ENCODE peak calls at places on chromosome 15, in six cellular contexts. A is progenitor cell of endocrine pancreas, Y is mesothelial cell of epicardium, G is GM13976, Q is retinal pigment epithelial cell, T is Peyer's patch. K is an unnamed sample.
A peak's percentile ranks its signal among the peaks of the same experiment; 100 is the strongest.

GRCh38 chr15:62428851-62429250 is 263.8 kb upstream of the C2CD4B start:
- DNase-seq in A (no peak), Y (no peak), G (no peak), Q (no peak), T (no peak), K (no peak)

GRCh38 chr15:61421938-61422337 is 192.8 kb upstream of the RORA start:
- DNase-seq in A (no peak), Y (no peak), G (no peak), Q (no peak), T (no peak), K (no peak)

GRCh38 chr15:27903405-27903804 is 195.7 kb downstream of the OCA2 start:
- DNase-seq in A (no peak), Y (no peak), G (peak; percentile 6), Q (no peak), T (no peak), K (no peak)

GRCh38 chr15:42215854-42216829 is 8.0 kb upstream of the VPS39 start:
- DNase-seq in A (no peak), Y (no peak), G (no peak), Q (no peak), T (no peak), K (no peak)

GRCh38 chr15:88605507-88606436 is 15.4 kb upstream of the AEN start:
- DNase-seq in A (peak; percentile 66), Y (peak; percentile 65), G (peak; percentile 56), Q (no peak), T (no peak), K (no peak)

GRCh38 chr15:88834211-88834812 is 31.1 kb downstream of the ACAN start:
- DNase-seq in A (peak; percentile 30), Y (no peak), G (peak; percentile 50), Q (no peak), T (no peak), K (no peak)

GRCh38 chr15:69357773-69358765 is 56.1 kb upstream of the KIF23 start:
- DNase-seq in A (no peak), Y (no peak), G (no peak), Q (peak; percentile 47), T (no peak), K (no peak)

GRCh38 chr15:31221936-31222515 is 104.6 kb upstream of the KLF13 start:
- DNase-seq in A (no peak), Y (no peak), G (no peak), Q (no peak), T (peak; percentile 64), K (no peak)

GRCh38 chr15:88900309-88900981 is 5.1 kb upstream of the HAPLN3 start:
- DNase-seq in A (no peak), Y (no peak), G (no peak), Q (peak; percentile 72), T (no peak), K (no peak)

GRCh38 chr15:85879334-85880163 is 84.8 kb upstream of the KLHL25 start:
- DNase-seq in A (no peak), Y (no peak), G (no peak), Q (no peak), T (no peak), K (no peak)

GRCh38 chr15:78264304-78265136 is at the start of gene DNAJA4:
- DNase-seq in A (no peak), Y (no peak), G (peak; percentile 78), Q (no peak), T (peak; percentile 77), K (peak; percentile 54)

GRCh38 chr15:40594429-40594836 is 384 bp downstream of the KNL1 start:
- DNase-seq in A (peak; percentile 43), Y (no peak), G (peak; percentile 76), Q (no peak), T (peak; percentile 82), K (no peak)

GRCh38 chr15:40906947-40907802 is 12.9 kb downstream of the VPS18 start:
- DNase-seq in A (no peak), Y (no peak), G (no peak), Q (no peak), T (peak; percentile 83), K (no peak)

GRCh38 chr15:58732620-58733363 is 16.7 kb downstream of the ADAM10 start:
- DNase-seq in A (no peak), Y (no peak), G (no peak), Q (no peak), T (no peak), K (no peak)

GRCh38 chr15:96160269-96160668 is 170.2 kb upstream of the NR2F2 start:
- DNase-seq in A (no peak), Y (no peak), G (no peak), Q (no peak), T (no peak), K (no peak)

GRCh38 chr15:89649013-89649625 is 6.1 kb downstream of the KIF7 start:
- DNase-seq in A (no peak), Y (no peak), G (no peak), Q (no peak), T (peak; percentile 19), K (no peak)

GRCh38 chr15:70665599-70665998 is 97.8 kb downstream of the UACA start:
- DNase-seq in A (no peak), Y (no peak), G (no peak), Q (no peak), T (no peak), K (no peak)

GRCh38 chr15:79541176-79541575 is 109.0 kb downstream of the MINAR1 start:
- DNase-seq in A (no peak), Y (no peak), G (no peak), Q (no peak), T (no peak), K (no peak)

GRCh38 chr15:79122943-79123342 is 32.4 kb upstream of the RASGRF1 start:
- DNase-seq in A (no peak), Y (no peak), G (no peak), Q (no peak), T (no peak), K (no peak)

GRCh38 chr15:53611145-53611920 is 148.1 kb downstream of the WDR72 start:
- DNase-seq in A (no peak), Y (no peak), G (no peak), Q (peak; percentile 2), T (no peak), K (no peak)

GRCh38 chr15:38853608-38854007 is 289.0 kb upstream of the RASGRP1 start:
- DNase-seq in A (no peak), Y (no peak), G (no peak), Q (no peak), T (no peak), K (no peak)

GRCh38 chr15:91866371-91866905 is 12.9 kb downstream of the SLCO3A1 start:
- DNase-seq in A (no peak), Y (no peak), G (no peak), Q (no peak), T (no peak), K (no peak)

GRCh38 chr15:37166402-37166801 is 66.1 kb upstream of the MEIS2 start:
- DNase-seq in A (no peak), Y (no peak), G (no peak), Q (no peak), T (no peak), K (no peak)

GRCh38 chr15:79035111-79035601 is 55.4 kb downstream of the RASGRF1 start:
- DNase-seq in A (no peak), Y (no peak), G (peak; percentile 67), Q (no peak), T (no peak), K (no peak)

GRCh38 chr15:71440479-71441071 is 325.3 kb downstream of the THSD4 start:
- DNase-seq in A (no peak), Y (no peak), G (peak; percentile 45), Q (peak; percentile 41), T (no peak), K (no peak)

DNA sequence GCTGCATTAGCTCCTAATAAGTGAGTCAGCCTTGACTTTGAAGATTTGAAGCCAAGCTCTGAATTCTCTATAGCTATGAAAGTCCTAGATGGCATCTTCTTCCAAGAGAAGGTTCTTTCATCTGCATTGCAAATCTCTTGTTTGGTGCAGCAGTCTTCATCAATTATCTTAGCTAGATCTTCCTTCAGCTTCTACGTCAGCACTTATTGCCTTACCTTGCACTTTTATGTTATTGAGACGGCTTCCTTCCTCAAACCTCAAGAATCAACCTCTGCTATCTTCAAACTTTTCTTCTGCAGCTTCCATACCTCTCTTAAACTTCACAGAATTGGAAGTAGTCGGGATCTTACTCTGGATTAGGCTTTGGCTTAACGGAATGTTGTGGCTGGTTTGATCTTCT is 167.6 kb downstream of the SCAPER start:
- DNase-seq in A (no peak), Y (no peak), G (no peak), Q (no peak), T (no peak), K (no peak)
- TF ChIP-seq CTCF in A (no peak), Y (no peak), G (no peak), Q (no peak), T (no peak), K (no peak)

GRCh38 chr15:72923304-72923703 is 129.0 kb upstream of the NEO1 start:
- DNase-seq in A (no peak), Y (no peak), G (no peak), Q (no peak), T (no peak), K (no peak)
- TF ChIP-seq CTCF in A (no peak), Y (no peak), G (no peak), Q (no peak), T (no peak), K (no peak)

GRCh38 chr15:99962006-99962561 is 228.8 kb upstream of the LYSMD4 start:
- DNase-seq in A (peak; percentile 2), Y (no peak), G (no peak), Q (no peak), T (no peak), K (peak; percentile 5)

GRCh38 chr15:99963096-99963825 is 230.0 kb upstream of the LYSMD4 start:
- DNase-seq in A (peak; percentile 3), Y (no peak), G (no peak), Q (no peak), T (no peak), K (no peak)

GRCh38 chr15:99958426-99959097 is 225.3 kb upstream of the LYSMD4 start:
- DNase-seq in A (no peak), Y (no peak), G (no peak), Q (no peak), T (no peak), K (no peak)

GRCh38 chr15:99963976-99964375 is 230.7 kb upstream of the LYSMD4 start:
- DNase-seq in A (no peak), Y (no peak), G (no peak), Q (no peak), T (no peak), K (no peak)

DNA sequence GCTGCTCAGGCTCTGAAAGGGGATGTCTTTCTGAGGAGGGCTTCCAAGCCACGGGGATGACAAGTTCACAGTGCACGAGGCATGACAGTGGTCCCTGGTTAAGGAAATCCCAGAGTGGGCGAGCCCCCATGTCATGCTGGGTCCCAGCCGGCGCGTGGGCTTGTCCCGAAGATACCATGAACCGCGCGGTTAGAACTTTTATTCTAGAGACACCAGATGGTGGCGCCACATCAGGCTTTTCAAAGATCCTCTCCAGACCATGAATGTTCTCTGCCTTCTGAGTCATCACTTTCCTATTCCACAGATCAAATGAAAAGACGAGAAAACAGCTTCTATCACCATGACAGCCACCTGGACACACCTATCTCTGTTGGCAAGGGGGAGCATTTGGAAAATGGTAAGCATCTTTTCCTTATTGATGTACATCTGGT is 227.8 kb upstream of the LYSMD4 start:
- DNase-seq in A (no peak), Y (no peak), G (peak; percentile 21), Q (no peak), T (no peak), K (peak; percentile 7)
- TF ChIP-seq CTCF in A (peak; percentile 39), Y (no peak), G (no peak), Q (no peak), T (peak; percentile 11), K (no peak)

GRCh38 chr15:65916664-65917406 is 47.5 kb downstream of the RAB11A start:
- DNase-seq in A (peak; percentile 54), Y (no peak), G (peak; percentile 87), Q (peak; percentile 32), T (no peak), K (no peak)
- TF ChIP-seq CTCF in A (peak; percentile 73), Y (no peak), G (peak; percentile 92), Q (peak; percentile 87), T (peak; percentile 39), K (no peak)

K was measured in natural killer cell.